ENCODE peak calls at places on chromosomes 4 and X, in five cellular contexts. C is HepG2, I is H1, Y is GM12878, Q is K562. P is an unnamed sample.

GRCh38 chr4:95641571-95641970 is 92.8 kb upstream of the UNC5C start:
- DNase-seq in Q (no peak), C (no peak), Y (no peak), I (no peak), P (no peak)

GRCh38 chr4:30495261-30496050 is 224.7 kb upstream of the PCDH7 start:
- DNase-seq in Y (no peak), C (no peak), Q (no peak), I (no peak), P (no peak)

GRCh38 chr4:55754754-55755350 is 64.7 kb upstream of the EXOC1L start:
- DNase-seq in Y (no peak), I (no peak), Q (no peak), C (no peak), P (no peak)

GRCh38 chr4:15907430-15907829 is 31.1 kb downstream of the FGFBP1 start:
- DNase-seq in I (no peak), Y (no peak), C (no peak), Q (no peak), P (no peak)

GRCh38 chr4:22122062-22122461 is 173.5 kb upstream of the KCNIP4 start:
- DNase-seq in I (no peak), C (no peak), Y (no peak), Q (no peak), P (no peak)

GRCh38 chrX:39928704-39929439 is 168.9 kb downstream of the BCOR start:
- DNase-seq in Y (no peak), I (no peak), Q (no peak), C (no peak), P (no peak)

GRCh38 chrX:30141966-30142365 is 73.4 kb upstream of the MAGEB2 start:
- DNase-seq in Q (peak; percentile 33), Y (no peak), C (peak; percentile 27), I (no peak), P (peak; percentile 12)

GRCh38 chrX:87517571-87518141 is at the start of gene KLHL4:
- DNase-seq in C (no peak), Q (peak; percentile 3), I (peak; percentile 46), Y (no peak), P (peak; percentile 38)

GRCh38 chrX:28586891-28587635 is at the start of gene IL1RAPL1:
- DNase-seq in C (no peak), I (no peak), Y (no peak), Q (no peak), P (no peak)

DNA sequence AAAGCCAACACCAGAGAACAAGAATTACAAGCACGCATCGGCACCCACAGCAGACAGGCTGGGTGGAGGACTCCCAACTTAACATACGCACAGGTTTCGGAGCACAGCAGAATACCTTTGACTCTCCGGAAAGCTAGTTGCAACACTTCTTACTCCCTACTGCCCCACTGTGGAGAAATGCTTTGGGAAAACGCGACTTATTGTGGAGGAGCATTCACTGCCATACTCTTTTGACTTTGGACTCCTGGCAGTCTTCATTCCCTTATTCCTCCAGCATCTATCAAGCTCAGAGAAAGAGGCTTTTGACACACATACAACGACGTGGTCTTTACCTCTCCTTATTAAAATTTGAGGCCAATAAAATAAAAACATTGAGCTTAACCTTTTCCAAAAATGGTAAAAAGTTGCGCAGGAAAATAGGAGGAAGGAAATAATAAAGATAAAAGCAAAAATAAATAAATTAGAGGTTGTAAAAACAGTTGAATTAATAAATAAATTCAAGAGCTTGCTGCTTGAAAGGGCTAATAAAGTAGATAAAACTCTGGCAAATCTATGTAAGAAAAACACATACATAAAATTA is 41.4 kb upstream of the GPC3 start:
- DNase-seq in I (peak; percentile 48), C (peak; percentile 84), Y (no peak), Q (peak; percentile 10), P (peak; percentile 46)
- TF ChIP-seq ATF2 in I (no peak), C (no peak), Y (no peak), Q (no peak), P (no peak)

GRCh38 chrX:258291-259040 is 22.7 kb upstream of the PLCXD1 start:
- DNase-seq in I (no peak), Q (no peak), C (no peak), Y (no peak), P (no peak)
- TF ChIP-seq CREB1 in I (no peak), Q (no peak), C (no peak), Y (no peak), P (no peak)

DNA sequence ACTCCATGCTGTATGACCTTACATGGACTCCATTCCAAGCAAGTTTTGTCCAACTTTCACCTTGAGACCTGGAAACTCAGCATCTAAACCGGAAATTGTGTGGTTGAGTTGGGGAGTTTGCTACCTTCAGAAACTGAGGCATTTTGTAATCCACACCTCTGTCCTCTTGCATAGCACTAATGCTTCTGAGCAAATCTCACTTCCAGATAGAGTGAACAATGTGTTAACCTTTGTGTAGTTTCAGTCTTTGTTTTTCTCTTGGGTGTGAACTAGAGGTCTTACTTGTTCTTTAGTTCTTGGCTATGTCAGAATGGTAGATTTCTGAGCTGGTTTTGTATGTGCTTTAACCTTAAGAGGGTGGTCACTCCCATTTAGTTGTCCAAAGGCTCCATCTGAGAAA is 48.1 kb upstream of the TCEAL2 start:
- DNase-seq in C (no peak), I (no peak), Q (no peak), Y (no peak), P (no peak)
- TF ChIP-seq SP1 in C (no peak), I (no peak), Q (no peak), Y (no peak), P (no peak)

GRCh38 chrX:154032156-154032555 is 12.5 kb upstream of the IRAK1 start:
- DNase-seq in Y (no peak), C (no peak), I (no peak), Q (no peak), P (no peak)
- TF ChIP-seq ATF2 in Y (no peak), C (no peak), I (no peak), Q (no peak), P (no peak)

GRCh38 chr4:111923786-111924185 is 221.5 kb upstream of the FAM241A start:
- DNase-seq in C (no peak), I (no peak), Q (no peak), Y (no peak), P (no peak)
- TF ChIP-seq CREB1 in C (no peak), I (no peak), Q (no peak), Y (no peak), P (no peak)

GRCh38 chrX:108122748-108123147 is 31.2 kb downstream of the ATG4A start:
- DNase-seq in I (no peak), C (no peak), Q (no peak), Y (no peak), P (no peak)
- TF ChIP-seq SP1 in I (no peak), C (no peak), Q (no peak), Y (no peak), P (no peak)

GRCh38 chr4:74316397-74316796 is 8.1 kb downstream of the EPGN start:
- DNase-seq in I (no peak), Q (no peak), C (no peak), Y (no peak), P (no peak)

GRCh38 chr4:74318270-74318669 is 10.0 kb downstream of the EPGN start:
- DNase-seq in Q (no peak), Y (no peak), C (no peak), I (no peak), P (no peak)

GRCh38 chr4:74317616-74318256 is 9.5 kb downstream of the EPGN start:
- DNase-seq in C (no peak), Q (no peak), I (no peak), Y (no peak), P (no peak)

GRCh38 chr4:74320559-74321118 is 12.4 kb downstream of the EPGN start:
- DNase-seq in C (peak; percentile 58), Q (peak; percentile 26), I (peak; percentile 64), Y (peak; percentile 9), P (peak; percentile 52)

DNA sequence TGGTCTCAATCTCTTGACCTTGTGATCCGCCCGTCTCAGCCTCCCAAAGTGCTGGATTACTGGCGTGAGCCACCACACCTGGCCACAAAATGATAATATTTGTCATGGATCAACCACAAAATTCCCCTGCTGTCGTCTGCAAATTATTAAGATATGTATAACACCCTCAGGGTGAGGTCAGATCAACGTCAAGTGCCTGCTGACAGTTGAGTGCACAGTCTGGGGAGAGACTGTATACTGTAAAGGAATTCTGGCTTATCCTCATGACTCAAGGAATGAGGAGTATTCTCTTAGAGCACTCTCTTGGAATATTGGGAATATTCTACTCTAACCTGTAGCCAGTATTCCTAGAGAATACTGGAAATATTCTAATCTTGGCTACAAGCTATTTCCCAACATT is 11.2 kb downstream of the EPGN start:
- DNase-seq in Y (no peak), I (no peak), C (no peak), Q (no peak), P (no peak)
- TF ChIP-seq ATF2 in Y (no peak), I (no peak), C (no peak), Q (no peak), P (no peak)

DNA sequence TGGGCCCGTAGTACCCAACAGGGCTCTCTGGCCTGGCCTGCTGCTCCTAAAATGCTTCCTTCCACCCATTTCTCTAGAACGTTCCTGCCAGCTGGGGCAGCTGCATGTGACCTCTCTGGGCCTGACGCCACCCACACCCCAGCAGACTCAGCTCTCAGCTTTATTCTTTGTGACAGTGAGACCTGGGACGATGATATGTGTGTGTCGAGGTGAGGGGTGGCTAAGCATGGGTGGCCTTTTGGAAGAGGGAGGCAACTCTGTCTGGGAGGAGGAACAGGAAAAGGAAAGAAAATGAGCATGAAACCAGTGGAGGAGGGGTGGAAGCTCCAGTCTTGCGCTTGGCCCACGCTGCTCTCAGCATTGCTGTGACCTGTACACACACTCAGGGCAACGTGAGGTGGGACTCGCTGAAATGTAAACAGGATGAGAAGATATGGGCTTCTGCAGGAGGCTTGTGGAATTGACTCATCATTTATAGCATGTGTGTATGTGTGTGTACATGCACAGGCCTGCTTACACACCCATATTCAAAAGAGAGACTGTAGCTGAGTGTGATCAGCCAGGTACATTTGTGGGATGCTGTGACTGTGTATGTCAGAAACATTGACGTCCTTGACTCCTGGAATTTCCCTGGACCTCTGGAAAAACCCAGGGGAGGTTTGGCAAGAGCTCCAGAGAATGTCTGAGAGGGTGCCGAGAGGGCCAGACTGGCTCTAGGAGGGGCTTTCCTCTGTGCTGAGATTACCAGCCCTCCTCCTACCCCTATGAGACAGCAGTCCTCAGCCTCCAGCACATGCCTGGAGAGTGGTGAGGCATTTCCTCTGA is 137.9 kb downstream of the PJA1 start:
- DNase-seq in C (no peak), Q (no peak), Y (no peak), I (peak; percentile 20), P (no peak)
- TF ChIP-seq CREB1 in C (no peak), Q (no peak), Y (no peak), I (no peak), P (no peak)

GRCh38 chrX:42085836-42086235 is 162.5 kb upstream of the CASK start:
- DNase-seq in Y (no peak), Q (no peak), C (no peak), I (no peak), P (no peak)
- TF ChIP-seq SP1 in Y (no peak), Q (no peak), C (no peak), I (no peak), P (no peak)

DNA sequence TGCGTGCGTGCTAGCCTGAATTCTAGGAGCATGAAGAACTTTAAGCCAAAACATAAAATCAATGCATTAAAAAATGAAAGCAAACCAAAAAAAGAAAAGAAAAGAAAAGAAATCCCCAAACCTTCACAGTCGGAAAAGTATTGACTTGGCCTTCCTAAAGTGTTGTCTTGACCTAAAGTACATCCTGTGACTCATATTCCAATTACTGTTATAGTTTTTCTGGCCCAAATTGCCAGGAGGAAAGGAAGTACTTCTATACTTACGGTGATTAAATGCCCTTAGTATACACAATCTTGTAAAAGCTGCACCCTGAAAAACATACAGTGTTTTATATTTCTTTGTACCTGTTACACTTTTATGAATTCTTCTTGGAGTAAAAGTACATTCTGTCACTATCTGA is 512.8 kb downstream of the ANKRD50 start:
- DNase-seq in Y (no peak), C (no peak), I (no peak), Q (no peak), P (no peak)
- TF ChIP-seq ATF2 in Y (no peak), C (no peak), I (no peak), Q (no peak), P (no peak)

P was measured in WTC11.